ENCODE peak calls at places on chromosomes 16 and 17, in five cellular contexts. E is MM.1S, Y is colonic mucosa, M is HFFc6, Z is GM10248. A is an unnamed sample.

GRCh38 chr17:28549274-28550132 is 2.9 kb downstream of the UNC119 start:
- DNase-seq in E (no peak), Y (no peak), M (no peak), Z (peak; percentile 80), A (peak; percentile 63)

GRCh38 chr16:87145181-87146176 is 171.7 kb downstream of the C16orf95 start:
- DNase-seq in E (no peak), Y (no peak), M (peak; percentile 68), Z (no peak), A (no peak)

GRCh38 chr16:20192801-20193200 is 119.1 kb upstream of the GPR139 start:
- DNase-seq in E (no peak), Y (no peak), M (no peak), Z (no peak), A (no peak)

GRCh38 chr17:21463204-21463661 is 87.1 kb downstream of the KCNJ12 start:
- DNase-seq in E (no peak), Y (no peak), M (no peak), Z (no peak), A (no peak)

GRCh38 chr17:56593073-56593740 is at the start of gene NOG:
- DNase-seq in E (peak; percentile 55), Y (peak; percentile 42), M (peak; percentile 65), Z (peak; percentile 34), A (peak; percentile 25)

GRCh38 chr16:68234188-68235104 is 1.5 kb downstream of the ESRP2 start:
- DNase-seq in E (no peak), Y (peak; percentile 98), M (no peak), Z (no peak), A (no peak)

GRCh38 chr17:49687878-49688491 is 10.1 kb upstream of the SPOP start:
- DNase-seq in E (no peak), Y (no peak), M (peak; percentile 12), Z (no peak), A (no peak)

GRCh38 chr17:59342681-59343127 is 11.2 kb downstream of the YPEL2 start:
- DNase-seq in E (no peak), Y (no peak), M (no peak), Z (no peak), A (no peak)

GRCh38 chr16:88302666-88303065 is 80.1 kb upstream of the ZNF469 start:
- DNase-seq in E (no peak), Y (no peak), M (no peak), Z (no peak), A (no peak)

GRCh38 chr17:78130080-78130438 is 512 bp upstream of the TMC8 start:
- DNase-seq in E (peak; percentile 35), Y (no peak), M (no peak), Z (no peak), A (no peak)

GRCh38 chr17:30600062-30600829 is 123.0 kb downstream of the GOSR1 start:
- DNase-seq in E (peak; percentile 81), Y (peak; percentile 89), M (peak; percentile 62), Z (peak; percentile 84), A (peak; percentile 80)

GRCh38 chr16:78198299-78198698 is 98.8 kb downstream of the WWOX start:
- DNase-seq in E (no peak), Y (no peak), M (no peak), Z (no peak), A (no peak)

GRCh38 chr16:79509221-79509631 is 91.3 kb downstream of the MAF start:
- DNase-seq in E (no peak), Y (no peak), M (no peak), Z (no peak), A (no peak)

GRCh38 chr17:68576811-68577551 is 24.2 kb downstream of the FAM20A start:
- DNase-seq in E (no peak), Y (no peak), M (peak; percentile 21), Z (no peak), A (no peak)

GRCh38 chr17:71461504-71462197 is 659.2 kb upstream of the SOX9 start:
- DNase-seq in E (no peak), Y (no peak), M (no peak), Z (no peak), A (no peak)

GRCh38 chr17:73956595-73957465 is 246.6 kb upstream of the RPL38 start:
- DNase-seq in E (peak; percentile 9), Y (peak; percentile 74), M (no peak), Z (peak; percentile 70), A (peak; percentile 26)

GRCh38 chr17:29146369-29146972 is 33.7 kb downstream of the MYO18A start:
- DNase-seq in E (no peak), Y (no peak), M (no peak), Z (no peak), A (no peak)

GRCh38 chr16:4899474-4899846 is 37.5 kb downstream of the PPL start:
- DNase-seq in E (no peak), Y (no peak), M (no peak), Z (no peak), A (no peak)

GRCh38 chr16:31333686-31334649 is 21.0 kb upstream of the ITGAX start:
- DNase-seq in E (peak; percentile 15), Y (no peak), M (peak; percentile 31), Z (peak; percentile 62), A (no peak)

GRCh38 chr16:6967796-6968195 is 364.8 kb upstream of the RBFOX1 start:
- DNase-seq in E (no peak), Y (no peak), M (no peak), Z (no peak), A (no peak)

GRCh38 chr17:17919169-17920107 is 52.8 kb downstream of the TOM1L2 start:
- DNase-seq in E (peak; percentile 67), Y (peak; percentile 87), M (peak; percentile 70), Z (peak; percentile 79), A (peak; percentile 29)

GRCh38 chr17:17921192-17922082 is 50.8 kb downstream of the TOM1L2 start:
- DNase-seq in E (no peak), Y (no peak), M (peak; percentile 89), Z (no peak), A (no peak)

GRCh38 chr17:17924131-17924856 is 47.9 kb downstream of the TOM1L2 start:
- DNase-seq in E (no peak), Y (no peak), M (no peak), Z (no peak), A (no peak)

GRCh38 chr17:17924857-17925250 is 47.3 kb downstream of the TOM1L2 start:
- DNase-seq in E (no peak), Y (no peak), M (no peak), Z (no peak), A (no peak)

DNA sequence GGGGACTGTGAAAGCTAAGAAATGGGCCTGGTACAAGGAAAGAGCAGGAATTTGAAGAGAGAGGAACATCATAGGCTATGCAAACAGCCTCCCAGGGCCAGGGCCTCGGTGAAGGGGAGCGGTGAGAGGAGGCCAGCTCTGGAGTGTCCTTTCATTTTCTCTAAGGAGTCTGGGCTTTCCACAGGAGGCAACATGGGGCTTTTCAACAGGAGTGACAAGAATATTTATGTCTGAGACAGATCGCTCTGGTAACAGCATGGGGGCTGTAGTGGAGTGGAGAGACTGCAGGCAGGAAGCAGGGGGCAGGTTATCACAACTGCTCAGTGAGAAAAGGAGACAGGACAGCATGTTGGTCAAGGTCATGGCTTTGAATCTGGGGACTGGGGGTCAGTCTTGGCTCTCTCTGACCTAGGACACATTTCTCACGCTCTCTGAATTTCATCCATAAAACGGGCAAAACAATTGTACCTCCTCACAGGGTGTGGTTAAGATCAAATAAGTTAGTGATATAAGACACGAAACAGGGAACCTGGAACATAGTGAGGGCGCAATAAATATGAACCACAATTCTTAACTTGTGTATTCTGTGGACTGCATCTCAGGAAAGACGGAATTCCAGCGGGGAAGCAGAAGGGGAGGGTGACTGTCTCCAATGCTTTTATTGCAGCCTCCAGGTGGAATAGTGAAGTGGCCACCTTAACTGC is 49.9 kb downstream of the TOM1L2 start:
- DNase-seq in E (no peak), Y (no peak), M (no peak), Z (no peak), A (no peak)
- TF ChIP-seq CTCF in E (no peak), Y (no peak), M (no peak), Z (no peak), A (no peak)

GRCh38 chr16:66419527-66419926 is 7.6 kb upstream of the BEAN1 start:
- DNase-seq in E (no peak), Y (no peak), M (no peak), Z (no peak), A (no peak)
- TF ChIP-seq CTCF in E (no peak), Y (no peak), M (peak; percentile 46), Z (no peak), A (no peak)

DNA sequence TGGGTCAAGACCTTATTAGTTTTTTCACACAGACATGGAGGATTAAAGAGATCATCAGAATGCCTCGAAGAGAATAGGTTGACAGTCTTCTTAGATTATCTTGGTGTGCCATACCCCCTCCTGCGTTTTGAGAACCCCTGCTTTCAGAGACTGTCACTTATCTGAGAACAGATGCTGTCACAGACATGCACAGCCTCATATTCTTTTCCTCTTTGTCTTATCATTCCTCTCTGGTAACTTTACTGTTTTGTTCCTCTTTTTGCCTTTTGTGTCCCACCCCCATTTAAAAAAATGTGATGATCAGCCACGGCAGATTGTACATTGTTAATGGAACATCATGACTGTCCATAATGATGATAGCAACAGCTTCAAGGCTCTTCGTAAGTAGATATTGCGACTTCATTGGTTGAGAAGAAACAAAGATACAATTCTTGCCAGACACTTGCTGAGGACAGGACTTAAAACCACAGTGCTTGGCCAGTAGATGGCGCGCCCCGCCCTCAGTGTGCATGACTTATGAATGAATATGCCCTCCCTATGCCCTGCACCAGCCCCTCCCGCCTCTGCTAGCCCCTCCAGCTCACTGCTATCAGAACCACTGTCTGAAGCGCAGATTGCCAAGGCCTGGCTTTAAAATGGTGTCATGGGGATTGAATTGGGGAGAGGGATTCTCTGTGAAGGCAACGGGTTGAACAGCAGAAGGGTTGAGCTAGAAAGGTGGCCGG is 2.6 kb upstream of the PITPNC1 start:
- DNase-seq in E (peak; percentile 88), Y (peak; percentile 88), M (peak; percentile 78), Z (peak; percentile 80), A (peak; percentile 76)
- TF ChIP-seq CTCF in E (peak; percentile 94), Y (peak; percentile 75), M (peak; percentile 92), Z (peak; percentile 93), A (no peak)

GRCh38 chr17:35146214-35146833 is 1.3 kb upstream of the UNC45B start:
- DNase-seq in E (no peak), Y (no peak), M (no peak), Z (no peak), A (no peak)

GRCh38 chr17:35138218-35138617 is 3.9 kb downstream of the NLE1 start:
- DNase-seq in E (no peak), Y (no peak), M (no peak), Z (no peak), A (no peak)

GRCh38 chr17:35144840-35145239 is 2.7 kb upstream of the NLE1 start:
- DNase-seq in E (no peak), Y (no peak), M (no peak), Z (no peak), A (no peak)

GRCh38 chr17:35142467-35142796 is 329 bp upstream of the NLE1 start:
- DNase-seq in E (no peak), Y (no peak), M (no peak), Z (no peak), A (no peak)

GRCh38 chr17:35141681-35142466 is at the start of gene NLE1:
- DNase-seq in E (peak; percentile 80), Y (peak; percentile 81), M (peak; percentile 66), Z (peak; percentile 94), A (peak; percentile 87)
- TF ChIP-seq CTCF in E (peak; percentile 84), Y (peak; percentile 91), M (peak; percentile 94), Z (peak; percentile 98), A (no peak)